ENCODE peak calls at places on chromosomes 16 and 17, in eight cellular contexts. V is prostate gland, L is uterus, T is breast epithelium, F is HCT116, O is transverse colon, R is sigmoid colon, W is A549. N is an unnamed sample.
A peak's percentile ranks its signal among the peaks of the same experiment; 100 is the strongest.

GRCh38 chr17:15343749-15344148 is 2.4 kb upstream of the TEKT3 start:
- DNase-seq in V (no peak), L (no peak), T (no peak), F (no peak), O (no peak), R (no peak), W (peak; percentile 31), N (no peak)

GRCh38 chr16:55039511-55039910 is 108.8 kb downstream of the IRX5 start:
- DNase-seq in V (no peak), L (no peak), T (no peak), F (no peak), O (no peak), R (peak; percentile 1), W (no peak), N (no peak)

GRCh38 chr16:77430360-77430759 is 4.5 kb downstream of the ADAMTS18 start:
- DNase-seq in V (no peak), L (no peak), T (no peak), F (no peak), O (no peak), R (no peak), W (no peak), N (no peak)

GRCh38 chr16:60755907-60756306 is 1280.3 kb downstream of the CDH8 start:
- DNase-seq in V (no peak), L (no peak), T (no peak), F (no peak), O (no peak), R (no peak), W (no peak), N (no peak)

GRCh38 chr17:32320847-32321246 is 21.1 kb downstream of the C17orf75 start:
- DNase-seq in V (no peak), L (no peak), T (no peak), F (no peak), O (no peak), R (no peak), W (no peak), N (no peak)

GRCh38 chr17:48374650-48375230 is 55.3 kb downstream of the SKAP1 start:
- DNase-seq in V (no peak), L (no peak), T (no peak), F (peak; percentile 63), O (peak; percentile 67), R (no peak), W (peak; percentile 76), N (no peak)

GRCh38 chr17:151004-151403 is 13.6 kb downstream of the SCGB1C2 start:
- DNase-seq in V (no peak), L (no peak), T (no peak), F (no peak), O (no peak), R (peak; percentile 21), W (no peak), N (peak; percentile 36)

GRCh38 chr17:2909853-2910234 is 113.6 kb downstream of the RAP1GAP2 start:
- DNase-seq in V (no peak), L (no peak), T (no peak), F (no peak), O (no peak), R (no peak), W (no peak), N (no peak)

GRCh38 chr17:68356520-68356919 is 65.2 kb downstream of the ARSG start:
- DNase-seq in V (no peak), L (no peak), T (no peak), F (no peak), O (peak; percentile 37), R (no peak), W (no peak), N (no peak)

GRCh38 chr17:77442976-77443742 is 302.4 kb downstream of the SEC14L1 start:
- DNase-seq in V (no peak), L (no peak), T (no peak), F (no peak), O (no peak), R (no peak), W (no peak), N (no peak)

GRCh38 chr16:20614201-20615141 is 38.3 kb upstream of the ACSM2B start:
- DNase-seq in V (no peak), L (no peak), T (no peak), F (no peak), O (no peak), R (no peak), W (no peak), N (no peak)

GRCh38 chr17:7119314-7119713 is 4.7 kb upstream of the ASGR2 start:
- DNase-seq in V (no peak), L (no peak), T (no peak), F (no peak), O (no peak), R (no peak), W (no peak), N (peak; percentile 71)

GRCh38 chr16:53506254-53506653 is 3.2 kb upstream of the AKTIP start:
- DNase-seq in V (no peak), L (no peak), T (peak; percentile 2), F (no peak), O (no peak), R (no peak), W (no peak), N (no peak)

DNA sequence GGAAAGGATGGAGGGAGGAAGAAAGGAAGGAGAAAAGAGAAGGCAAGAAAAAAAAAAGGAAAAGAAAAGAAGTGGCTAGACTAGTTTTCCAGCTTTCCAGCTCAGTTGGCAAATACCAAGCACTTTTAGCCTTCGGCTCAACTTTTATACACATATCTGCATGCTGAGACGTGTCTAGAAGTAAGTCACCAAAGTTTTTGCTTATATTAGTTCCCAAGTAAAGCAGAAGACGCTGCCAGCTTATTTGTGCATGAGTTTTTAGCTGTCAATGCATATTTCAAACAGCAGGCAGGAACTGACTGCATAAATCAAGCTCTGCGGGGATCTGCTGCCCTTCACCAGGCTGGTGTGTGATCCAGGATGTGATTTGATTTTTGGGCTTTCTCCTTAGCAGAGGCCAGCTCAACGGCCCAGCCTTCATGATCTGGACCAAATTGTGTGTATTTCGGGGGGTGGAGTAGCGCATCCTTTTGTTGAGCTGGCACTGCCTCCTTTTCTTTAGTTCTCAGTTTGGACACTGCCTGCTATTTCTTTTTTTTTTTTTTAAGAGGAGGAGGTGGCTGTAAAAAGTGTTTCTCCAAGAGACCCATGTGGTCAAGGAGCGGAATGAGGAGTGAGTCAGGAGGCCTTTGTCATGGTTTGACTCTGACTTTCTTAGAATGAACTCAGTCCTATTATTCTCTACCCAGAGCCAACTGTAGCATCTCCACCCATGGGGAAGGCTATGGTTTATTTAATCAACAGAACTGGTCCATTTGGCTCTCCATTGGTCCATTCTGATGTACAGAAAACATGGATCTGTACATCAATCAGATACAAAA is 162.6 kb upstream of the XYLT1 start:
- DNase-seq in V (peak; percentile 75), L (no peak), T (peak; percentile 27), F (no peak), O (no peak), R (no peak), W (no peak), N (peak; percentile 50)
- TF ChIP-seq CTCF in V (no peak), L (no peak), T (no peak), F (no peak), O (no peak), R (no peak), W (no peak), N (no peak)

DNA sequence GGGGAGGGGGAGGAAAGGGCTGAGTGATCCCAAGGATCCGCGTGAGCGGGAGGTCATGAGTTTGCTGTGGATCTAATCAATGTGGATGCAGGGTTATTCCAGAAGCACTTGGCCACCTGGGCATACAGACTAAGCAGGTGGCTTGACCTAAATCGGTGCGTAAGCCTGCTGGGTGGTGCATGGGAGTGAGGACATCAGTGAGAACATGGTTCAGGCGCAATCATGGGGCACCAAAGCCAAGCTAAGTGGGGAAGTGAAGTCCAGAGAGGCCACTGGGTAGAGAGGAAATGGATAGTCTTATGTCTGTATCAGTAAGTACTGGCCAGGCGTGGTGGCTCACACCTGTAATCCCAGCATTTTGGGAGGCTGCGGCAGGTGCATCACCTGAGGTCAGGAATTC is 18.9 kb upstream of the MFSD6L start:
- DNase-seq in V (no peak), L (no peak), T (no peak), F (no peak), O (no peak), R (peak; percentile 32), W (no peak), N (no peak)
- TF ChIP-seq POLR2A in V (no peak), L (no peak), T (no peak), F (no peak), O (no peak), R (no peak), W (no peak), N (no peak)

GRCh38 chr17:51585514-51586104 is 325.3 kb downstream of the UTP18 start:
- DNase-seq in V (peak; percentile 5), L (no peak), T (no peak), F (peak; percentile 18), O (peak; percentile 9), R (no peak), W (peak; percentile 7), N (no peak)
- TF ChIP-seq CTCF in V (no peak), L (no peak), T (peak; percentile 46), F (peak; percentile 74), O (peak; percentile 8), R (no peak), W (peak; percentile 58), N (no peak)

GRCh38 chr16:2339521-2340484 is 725 bp downstream of the ABCA3 start:
- DNase-seq in V (peak; percentile 33), L (peak; percentile 40), T (no peak), F (no peak), O (peak; percentile 60), R (peak; percentile 83), W (peak; percentile 49), N (no peak)
- TF ChIP-seq POLR2A in V (no peak), L (no peak), T (no peak), F (no peak), O (no peak), R (no peak), W (peak; percentile 14), N (no peak)

N was measured in lower leg skin.